ENCODE peak calls at places on chromosomes 16 and 17, in seven cellular contexts. D is SJSA1, H is GM12864, N is choroid plexus epithelial cell, O is right lobe of liver, B is cardiac muscle cell, R is heart right ventricle. Z is an unnamed sample.

GRCh38 chr17:15106540-15106939 is 158.6 kb downstream of the PMP22 start:
- DNase-seq in D (peak; percentile 15), H (no peak), N (peak; percentile 36), O (no peak), B (no peak), R (no peak), Z (no peak)

GRCh38 chr16:69190598-69190997 is 3.6 kb downstream of the SNTB2 start:
- DNase-seq in D (no peak), H (no peak), N (no peak), O (no peak), B (no peak), R (no peak), Z (no peak)

GRCh38 chr17:74962622-74963394 is 9.8 kb downstream of the HID1 start:
- DNase-seq in D (no peak), H (no peak), N (no peak), O (no peak), B (no peak), R (no peak), Z (no peak)

GRCh38 chr17:58187675-58188074 is 4.9 kb upstream of the EPX start:
- DNase-seq in D (no peak), H (no peak), N (no peak), O (no peak), B (no peak), R (no peak), Z (no peak)

GRCh38 chr16:65068151-65068740 is 53.6 kb downstream of the CDH11 start:
- DNase-seq in D (no peak), H (no peak), N (peak; percentile 82), O (no peak), B (peak; percentile 59), R (no peak), Z (no peak)

GRCh38 chr17:80142929-80143328 is 4.0 kb downstream of the EIF4A3 start:
- DNase-seq in D (no peak), H (no peak), N (no peak), O (no peak), B (no peak), R (no peak), Z (no peak)

GRCh38 chr17:48307222-48307621 is 122.8 kb downstream of the SKAP1 start:
- DNase-seq in D (no peak), H (no peak), N (no peak), O (no peak), B (no peak), R (no peak), Z (no peak)

GRCh38 chr17:77504652-77505459 is 364.1 kb downstream of the SEC14L1 start:
- DNase-seq in D (no peak), H (no peak), N (no peak), O (no peak), B (no peak), R (no peak), Z (no peak)

GRCh38 chr16:31451681-31452351 is 7.5 kb upstream of the ARMC5 start:
- DNase-seq in D (peak; percentile 55), H (no peak), N (peak; percentile 83), O (no peak), B (peak; percentile 79), R (peak; percentile 47), Z (peak; percentile 73)

GRCh38 chr17:3754458-3755334 is 31.0 kb downstream of the HASPIN start:
- DNase-seq in D (no peak), H (no peak), N (no peak), O (peak; percentile 63), B (no peak), R (no peak), Z (no peak)

GRCh38 chr17:80678621-80679020 is 134.0 kb downstream of the RPTOR start:
- DNase-seq in D (peak; percentile 92), H (no peak), N (peak; percentile 78), O (no peak), B (peak; percentile 56), R (no peak), Z (peak; percentile 53)

GRCh38 chr16:48081656-48082055 is 74.1 kb downstream of the ABCC12 start:
- DNase-seq in D (no peak), H (no peak), N (peak; percentile 86), O (no peak), B (peak; percentile 54), R (no peak), Z (peak; percentile 76)

GRCh38 chr17:73786286-73786743 is 142.1 kb upstream of the SDK2 start:
- DNase-seq in D (no peak), H (no peak), N (no peak), O (no peak), B (no peak), R (no peak), Z (no peak)

GRCh38 chr17:77598241-77598620 is 360.3 kb upstream of the TNRC6C start:
- DNase-seq in D (no peak), H (no peak), N (no peak), O (no peak), B (no peak), R (no peak), Z (no peak)

GRCh38 chr16:86509759-86510464 is 415 bp upstream of the FOXF1 start:
- DNase-seq in D (peak; percentile 98), H (no peak), N (peak; percentile 89), O (no peak), B (peak; percentile 76), R (peak; percentile 36), Z (peak; percentile 66)

GRCh38 chr16:76653390-76654026 is 376.3 kb downstream of the CNTNAP4 start:
- DNase-seq in D (peak; percentile 10), H (peak; percentile 13), N (peak; percentile 38), O (no peak), B (peak; percentile 63), R (no peak), Z (peak; percentile 70)

GRCh38 chr17:62627219-62627903 is at the start of gene MRC2:
- DNase-seq in D (peak; percentile 84), H (no peak), N (peak; percentile 89), O (no peak), B (peak; percentile 87), R (peak; percentile 77), Z (peak; percentile 84)

GRCh38 chr16:81649561-81649960 is 129.5 kb upstream of the PLCG2 start:
- DNase-seq in D (no peak), H (no peak), N (no peak), O (no peak), B (no peak), R (no peak), Z (no peak)

GRCh38 chr17:43992641-43993040 is 11.8 kb upstream of the NAGS start:
- DNase-seq in D (no peak), H (no peak), N (no peak), O (no peak), B (no peak), R (no peak), Z (no peak)

GRCh38 chr17:43999024-43999423 is 5.4 kb upstream of the NAGS start:
- DNase-seq in D (no peak), H (no peak), N (no peak), O (no peak), B (no peak), R (no peak), Z (no peak)

GRCh38 chr17:43995150-43995471 is 9.3 kb upstream of the NAGS start:
- DNase-seq in D (no peak), H (no peak), N (no peak), O (no peak), B (no peak), R (no peak), Z (no peak)

GRCh38 chr17:43998552-43998951 is 5.9 kb upstream of the NAGS start:
- DNase-seq in D (no peak), H (no peak), N (peak; percentile 57), O (no peak), B (peak; percentile 54), R (no peak), Z (peak; percentile 61)

DNA sequence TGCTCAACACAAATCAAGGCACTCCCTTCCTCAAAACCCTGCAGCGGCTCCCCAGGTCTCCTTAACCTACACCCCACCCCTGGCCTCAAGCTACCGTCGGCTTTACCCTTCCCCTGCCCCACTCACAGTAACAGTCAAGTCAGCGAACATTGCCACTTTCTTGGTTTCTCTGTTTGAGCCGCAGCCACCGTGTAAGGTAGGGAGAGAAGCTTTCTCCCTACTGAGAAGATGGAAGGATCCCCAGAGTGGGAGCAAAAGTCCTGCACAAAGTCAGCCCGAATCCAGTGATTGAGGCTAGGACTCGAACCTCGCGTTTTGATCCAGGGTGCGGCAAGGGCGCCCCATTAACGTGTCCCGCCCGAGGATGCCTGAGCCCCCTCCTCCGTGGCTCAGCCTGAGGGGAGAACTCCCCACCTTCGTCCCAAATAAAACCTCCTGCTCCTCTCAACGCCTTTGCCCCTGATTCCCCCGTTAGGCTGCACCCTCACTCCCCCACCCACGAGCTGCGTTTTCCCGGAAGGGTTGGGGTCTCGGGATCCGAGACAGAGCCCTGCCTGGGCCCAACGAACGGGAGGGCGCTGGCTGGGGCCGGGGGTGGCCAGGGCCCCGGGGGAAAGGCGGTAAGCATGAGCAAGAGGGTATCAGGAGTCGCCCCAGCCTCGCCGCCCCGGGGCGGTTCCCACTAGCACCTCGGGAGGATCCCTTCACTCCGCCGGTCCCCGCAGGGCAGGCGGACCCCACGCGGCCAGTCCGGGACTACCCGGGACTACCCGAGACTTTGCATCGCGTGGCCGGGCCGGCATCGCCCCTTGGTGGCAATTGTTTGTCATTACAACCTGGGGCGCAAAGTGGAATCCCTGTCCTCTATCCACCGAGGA is 9.9 kb upstream of the NAGS start:
- DNase-seq in D (peak; percentile 57), H (no peak), N (peak; percentile 67), O (peak; percentile 71), B (peak; percentile 70), R (peak; percentile 54), Z (peak; percentile 68)
- H3K4me3 ChIP-seq in D (no peak overlapping the region), H (no peak overlapping the region), N (peak overlapping the region; percentile 48), O (peak overlapping the region; percentile 44), B (peak overlapping the region; percentile 21), R (peak overlapping the region; percentile 48), Z (peak overlapping the region; percentile 49)

GRCh38 chr17:67487506-67487905 is 110.4 kb downstream of the PITPNC1 start:
- DNase-seq in D (no peak), H (no peak), N (peak; percentile 23), O (no peak), B (no peak), R (no peak), Z (peak; percentile 20)

GRCh38 chr17:67488161-67488560 is 111.1 kb downstream of the PITPNC1 start:
- DNase-seq in D (no peak), H (no peak), N (no peak), O (peak; percentile 87), B (peak; percentile 26), R (peak; percentile 57), Z (peak; percentile 24)

GRCh38 chr17:67482784-67483183 is 105.7 kb downstream of the PITPNC1 start:
- DNase-seq in D (no peak), H (no peak), N (no peak), O (no peak), B (no peak), R (no peak), Z (no peak)

GRCh38 chr17:67481808-67482207 is 104.7 kb downstream of the PITPNC1 start:
- DNase-seq in D (no peak), H (no peak), N (peak; percentile 65), O (no peak), B (peak; percentile 59), R (no peak), Z (peak; percentile 83)

GRCh38 chr17:67484261-67484660 is 107.2 kb downstream of the PITPNC1 start:
- DNase-seq in D (no peak), H (no peak), N (no peak), O (no peak), B (no peak), R (no peak), Z (no peak)
- H3K4me3 ChIP-seq in D (no peak overlapping the region), H (no peak overlapping the region), N (no peak overlapping the region), O (no peak overlapping the region), B (no peak overlapping the region), R (no peak overlapping the region), Z (no peak overlapping the region)

GRCh38 chr16:4313563-4314531 is 2.0 kb upstream of the GLIS2 start:
- DNase-seq in D (no peak), H (no peak), N (no peak), O (no peak), B (peak; percentile 66), R (no peak), Z (no peak)
- H3K4me3 ChIP-seq in D (no peak overlapping the region), H (no peak overlapping the region), N (no peak overlapping the region), O (peak overlapping the region; percentile 20), B (no peak overlapping the region), R (peak overlapping the region; percentile 62), Z (no peak overlapping the region)

GRCh38 chr17:28745777-28746473 is 2.1 kb downstream of the TRAF4 start:
- DNase-seq in D (no peak), H (no peak), N (no peak), O (peak; percentile 85), B (no peak), R (no peak), Z (no peak)
- H3K4me3 ChIP-seq in D (peak overlapping the region; percentile 61), H (peak overlapping the region; percentile 89), N (peak overlapping the region; percentile 87), O (peak overlapping the region; percentile 89), B (peak overlapping the region; percentile 88), R (peak overlapping the region; percentile 88), Z (peak overlapping the region; percentile 94)

Z was measured in fibroblast of pulmonary artery.